ENCODE peak calls at places on chromosome 2, in six cellular contexts. One of them, this sample, is unnamed.

GRCh38 chr2:119431976-119432881 is 575 bp downstream of the TMEM37 start:
- DNase-seq in ACHN: peak; percentile 51
- DNase-seq in EL: peak; percentile 70
- DNase-seq in KG1: no peak
- DNase-seq in Kasumi-1: no peak
- DNase-seq in activated naive CD4-positive, alpha-beta T cell: no peak
- DNase-seq in this sample: no peak

GRCh38 chr2:216660496-216660895 is 27.3 kb downstream of the IGFBP2 start:
- DNase-seq in KG1: no peak
- DNase-seq in EL: no peak
- DNase-seq in ACHN: no peak
- DNase-seq in Kasumi-1: no peak
- DNase-seq in activated naive CD4-positive, alpha-beta T cell: no peak
- DNase-seq in this sample: no peak

GRCh38 chr2:37119182-37119581 is 34.9 kb downstream of the GPATCH11 start:
- DNase-seq in Kasumi-1: no peak
- DNase-seq in ACHN: no peak
- DNase-seq in activated naive CD4-positive, alpha-beta T cell: no peak
- DNase-seq in EL: no peak
- DNase-seq in KG1: no peak
- DNase-seq in this sample: no peak

GRCh38 chr2:11008773-11009172 is 97.0 kb downstream of the KCNF1 start:
- DNase-seq in EL: no peak
- DNase-seq in Kasumi-1: no peak
- DNase-seq in KG1: no peak
- DNase-seq in activated naive CD4-positive, alpha-beta T cell: no peak
- DNase-seq in ACHN: no peak
- DNase-seq in this sample: no peak

GRCh38 chr2:33786881-33787280 is 187.8 kb upstream of the FAM98A start:
- DNase-seq in activated naive CD4-positive, alpha-beta T cell: no peak
- DNase-seq in Kasumi-1: no peak
- DNase-seq in KG1: no peak
- DNase-seq in ACHN: no peak
- DNase-seq in EL: peak; percentile 32
- DNase-seq in this sample: no peak

GRCh38 chr2:240836781-240837467 is 16.9 kb upstream of the KIF1A start:
- DNase-seq in activated naive CD4-positive, alpha-beta T cell: no peak
- DNase-seq in EL: peak; percentile 35
- DNase-seq in ACHN: peak; percentile 40
- DNase-seq in KG1: no peak
- DNase-seq in Kasumi-1: no peak
- DNase-seq in this sample: peak; percentile 93

GRCh38 chr2:57549642-57550102 is 496.9 kb upstream of the VRK2 start:
- DNase-seq in KG1: no peak
- DNase-seq in activated naive CD4-positive, alpha-beta T cell: no peak
- DNase-seq in EL: peak; percentile 14
- DNase-seq in ACHN: peak; percentile 34
- DNase-seq in Kasumi-1: peak; percentile 94
- DNase-seq in this sample: peak; percentile 21

GRCh38 chr2:50719837-50720694 is 311.9 kb downstream of the NRXN1 start:
- DNase-seq in activated naive CD4-positive, alpha-beta T cell: no peak
- DNase-seq in KG1: no peak
- DNase-seq in Kasumi-1: no peak
- DNase-seq in EL: no peak
- DNase-seq in ACHN: no peak
- DNase-seq in this sample: no peak

GRCh38 chr2:109660046-109660860 is 46.1 kb downstream of the SOWAHC start:
- DNase-seq in EL: no peak
- DNase-seq in KG1: no peak
- DNase-seq in ACHN: peak; percentile 44
- DNase-seq in activated naive CD4-positive, alpha-beta T cell: no peak
- DNase-seq in Kasumi-1: no peak
- DNase-seq in this sample: no peak

GRCh38 chr2:229800997-229801754 is 86.8 kb upstream of the DNER start:
- DNase-seq in EL: peak; percentile 53
- DNase-seq in activated naive CD4-positive, alpha-beta T cell: peak; percentile 45
- DNase-seq in ACHN: peak; percentile 68
- DNase-seq in KG1: peak; percentile 29
- DNase-seq in Kasumi-1: peak; percentile 21
- DNase-seq in this sample: peak; percentile 61

GRCh38 chr2:208280933-208281332 is 14.9 kb downstream of the PIKFYVE start:
- DNase-seq in KG1: no peak
- DNase-seq in ACHN: peak; percentile 36
- DNase-seq in Kasumi-1: peak; percentile 1
- DNase-seq in activated naive CD4-positive, alpha-beta T cell: no peak
- DNase-seq in EL: peak; percentile 67
- DNase-seq in this sample: peak; percentile 14

GRCh38 chr2:33267745-33268144 is 208.7 kb upstream of the RASGRP3 start:
- DNase-seq in EL: peak; percentile 20
- DNase-seq in Kasumi-1: no peak
- DNase-seq in activated naive CD4-positive, alpha-beta T cell: no peak
- DNase-seq in KG1: no peak
- DNase-seq in ACHN: no peak
- DNase-seq in this sample: no peak

GRCh38 chr2:23478933-23479683 is 94.1 kb downstream of the KLHL29 start:
- DNase-seq in ACHN: no peak
- DNase-seq in EL: no peak
- DNase-seq in activated naive CD4-positive, alpha-beta T cell: no peak
- DNase-seq in KG1: no peak
- DNase-seq in Kasumi-1: no peak
- DNase-seq in this sample: no peak

GRCh38 chr2:217277646-217278048 is 417.8 kb upstream of the TNP1 start:
- DNase-seq in Kasumi-1: no peak
- DNase-seq in ACHN: no peak
- DNase-seq in EL: peak; percentile 99
- DNase-seq in KG1: no peak
- DNase-seq in activated naive CD4-positive, alpha-beta T cell: no peak
- DNase-seq in this sample: peak; percentile 83

GRCh38 chr2:100213595-100213994 is 71.2 kb upstream of the AFF3 start:
- DNase-seq in KG1: no peak
- DNase-seq in Kasumi-1: no peak
- DNase-seq in EL: no peak
- DNase-seq in ACHN: no peak
- DNase-seq in activated naive CD4-positive, alpha-beta T cell: no peak
- DNase-seq in this sample: no peak

GRCh38 chr2:107808023-107808422 is 18.7 kb upstream of the RGPD4 start:
- DNase-seq in ACHN: no peak
- DNase-seq in EL: no peak
- DNase-seq in activated naive CD4-positive, alpha-beta T cell: no peak
- DNase-seq in Kasumi-1: no peak
- DNase-seq in KG1: no peak
- DNase-seq in this sample: no peak

GRCh38 chr2:235669269-235669831 is 175.5 kb downstream of the AGAP1 start:
- DNase-seq in ACHN: peak; percentile 80
- DNase-seq in activated naive CD4-positive, alpha-beta T cell: no peak
- DNase-seq in Kasumi-1: no peak
- DNase-seq in EL: peak; percentile 71
- DNase-seq in KG1: no peak
- DNase-seq in this sample: peak; percentile 92

GRCh38 chr2:216839626-216840132 is 20.2 kb downstream of the TNP1 start:
- DNase-seq in EL: no peak
- DNase-seq in ACHN: no peak
- DNase-seq in activated naive CD4-positive, alpha-beta T cell: no peak
- DNase-seq in KG1: no peak
- DNase-seq in Kasumi-1: no peak
- DNase-seq in this sample: no peak

GRCh38 chr2:160489096-160489495 is 4.5 kb downstream of the RBMS1 start:
- DNase-seq in ACHN: no peak
- DNase-seq in KG1: no peak
- DNase-seq in EL: peak; percentile 32
- DNase-seq in activated naive CD4-positive, alpha-beta T cell: no peak
- DNase-seq in Kasumi-1: no peak
- DNase-seq in this sample: no peak

GRCh38 chr2:232388324-232388891 is 9.9 kb downstream of the ALPP start:
- DNase-seq in KG1: no peak
- DNase-seq in Kasumi-1: no peak
- DNase-seq in EL: no peak
- DNase-seq in activated naive CD4-positive, alpha-beta T cell: no peak
- DNase-seq in ACHN: no peak
- DNase-seq in this sample: no peak

GRCh38 chr2:72367530-72368225 is 220.0 kb upstream of the CYP26B1 start:
- DNase-seq in Kasumi-1: no peak
- DNase-seq in EL: peak; percentile 93
- DNase-seq in ACHN: peak; percentile 82
- DNase-seq in activated naive CD4-positive, alpha-beta T cell: no peak
- DNase-seq in KG1: no peak
- DNase-seq in this sample: peak; percentile 75

GRCh38 chr2:143937563-143938346 is 582.2 kb downstream of the ZEB2 start:
- DNase-seq in activated naive CD4-positive, alpha-beta T cell: no peak
- DNase-seq in Kasumi-1: peak; percentile 35
- DNase-seq in KG1: no peak
- DNase-seq in EL: no peak
- DNase-seq in ACHN: no peak
- DNase-seq in this sample: peak; percentile 21

GRCh38 chr2:11873766-11874165 is 127.3 kb downstream of the LPIN1 start:
- DNase-seq in activated naive CD4-positive, alpha-beta T cell: no peak
- DNase-seq in Kasumi-1: no peak
- DNase-seq in KG1: no peak
- DNase-seq in EL: peak; percentile 7
- DNase-seq in ACHN: no peak
- DNase-seq in this sample: no peak

GRCh38 chr2:72952961-72953360 is 35.6 kb downstream of the EMX1 start:
- DNase-seq in ACHN: no peak
- DNase-seq in KG1: no peak
- DNase-seq in Kasumi-1: no peak
- DNase-seq in activated naive CD4-positive, alpha-beta T cell: no peak
- DNase-seq in EL: no peak
- DNase-seq in this sample: no peak

GRCh38 chr2:118459425-118459824 is 371.2 kb downstream of the INSIG2 start:
- DNase-seq in activated naive CD4-positive, alpha-beta T cell: no peak
- DNase-seq in Kasumi-1: no peak
- DNase-seq in ACHN: no peak
- DNase-seq in KG1: no peak
- DNase-seq in EL: no peak
- DNase-seq in this sample: no peak

GRCh38 chr2:161049571-161049970 is 110.7 kb upstream of the TANK start:
- DNase-seq in ACHN: no peak
- DNase-seq in EL: no peak
- DNase-seq in activated naive CD4-positive, alpha-beta T cell: no peak
- DNase-seq in KG1: no peak
- DNase-seq in Kasumi-1: no peak
- DNase-seq in this sample: no peak

GRCh38 chr2:168848220-168848619 is 42.0 kb downstream of the SPC25 start:
- DNase-seq in Kasumi-1: no peak
- DNase-seq in ACHN: no peak
- DNase-seq in activated naive CD4-positive, alpha-beta T cell: no peak
- DNase-seq in KG1: no peak
- DNase-seq in EL: no peak
- DNase-seq in this sample: no peak

GRCh38 chr2:97936199-97936598 is 59.5 kb downstream of the TMEM131 start:
- DNase-seq in ACHN: no peak
- DNase-seq in EL: no peak
- DNase-seq in KG1: no peak
- DNase-seq in activated naive CD4-positive, alpha-beta T cell: no peak
- DNase-seq in Kasumi-1: no peak
- DNase-seq in this sample: no peak

GRCh38 chr2:135952891-135953290 is 32.5 kb downstream of the DARS1 start:
- DNase-seq in activated naive CD4-positive, alpha-beta T cell: no peak
- DNase-seq in ACHN: no peak
- DNase-seq in EL: peak; percentile 14
- DNase-seq in KG1: no peak
- DNase-seq in Kasumi-1: no peak
- DNase-seq in this sample: no peak

GRCh38 chr2:138276367-138276766 is 225.2 kb upstream of the SPOPL start:
- DNase-seq in ACHN: no peak
- DNase-seq in activated naive CD4-positive, alpha-beta T cell: no peak
- DNase-seq in Kasumi-1: no peak
- DNase-seq in EL: no peak
- DNase-seq in KG1: no peak
- DNase-seq in this sample: no peak

GRCh38 chr2:175035806-175036205 is 30.6 kb upstream of the CHN1 start:
- DNase-seq in KG1: no peak
- DNase-seq in activated naive CD4-positive, alpha-beta T cell: no peak
- DNase-seq in ACHN: no peak
- DNase-seq in Kasumi-1: no peak
- DNase-seq in EL: no peak
- DNase-seq in this sample: no peak

GRCh38 chr2:240387669-240388358 is 47.6 kb upstream of the GPC1 start:
- DNase-seq in Kasumi-1: no peak
- DNase-seq in activated naive CD4-positive, alpha-beta T cell: no peak
- DNase-seq in EL: peak; percentile 98
- DNase-seq in ACHN: peak; percentile 89
- DNase-seq in KG1: no peak
- DNase-seq in this sample: peak; percentile 90

GRCh38 chr2:201644001-201644400 is 698 bp upstream of the TMEM237 start:
- DNase-seq in activated naive CD4-positive, alpha-beta T cell: no peak
- DNase-seq in Kasumi-1: no peak
- DNase-seq in KG1: no peak
- DNase-seq in EL: no peak
- DNase-seq in ACHN: peak; percentile 16
- DNase-seq in this sample: peak; percentile 14

GRCh38 chr2:85580206-85580605 is 2.8 kb downstream of the VAMP8 start:
- DNase-seq in KG1: no peak
- DNase-seq in EL: no peak
- DNase-seq in Kasumi-1: no peak
- DNase-seq in ACHN: no peak
- DNase-seq in activated naive CD4-positive, alpha-beta T cell: no peak
- DNase-seq in this sample: no peak

GRCh38 chr2:120314656-120315366 is 31.1 kb upstream of the INHBB start:
- DNase-seq in ACHN: no peak
- DNase-seq in activated naive CD4-positive, alpha-beta T cell: no peak
- DNase-seq in Kasumi-1: no peak
- DNase-seq in EL: no peak
- DNase-seq in KG1: peak; percentile 4
- DNase-seq in this sample: no peak

GRCh38 chr2:127054996-127055785 is 51.8 kb downstream of the BIN1 start:
- DNase-seq in activated naive CD4-positive, alpha-beta T cell: no peak
- DNase-seq in KG1: no peak
- DNase-seq in ACHN: no peak
- DNase-seq in EL: no peak
- DNase-seq in Kasumi-1: no peak
- DNase-seq in this sample: no peak

GRCh38 chr2:234427081-234428058 is 69.5 kb downstream of the ARL4C start:
- DNase-seq in EL: peak; percentile 92
- DNase-seq in Kasumi-1: no peak
- DNase-seq in KG1: no peak
- DNase-seq in ACHN: peak; percentile 76
- DNase-seq in activated naive CD4-positive, alpha-beta T cell: no peak
- DNase-seq in this sample: peak; percentile 77

GRCh38 chr2:98936133-98936916 is at the start of gene CRACDL:
- DNase-seq in ACHN: peak; percentile 39
- DNase-seq in KG1: no peak
- DNase-seq in EL: no peak
- DNase-seq in Kasumi-1: peak; percentile 12
- DNase-seq in activated naive CD4-positive, alpha-beta T cell: no peak
- DNase-seq in this sample: peak; percentile 64

GRCh38 chr2:23550553-23550952 is 165.6 kb downstream of the KLHL29 start:
- DNase-seq in EL: no peak
- DNase-seq in activated naive CD4-positive, alpha-beta T cell: no peak
- DNase-seq in ACHN: no peak
- DNase-seq in KG1: no peak
- DNase-seq in Kasumi-1: no peak
- DNase-seq in this sample: no peak

This sample was measured in AG20443.